ENCODE peak calls at places on chromosomes 12 and 14, in seven cellular contexts. F is Peyer's patch, X is body of pancreas, L is fibroblast of mammary gland, K is suprapubic skin, N is DND-41, V is lower leg skin. R is an unnamed sample.

GRCh38 chr12:118307069-118307954 is 65.4 kb downstream of the TAOK3 start:
- DNase-seq in N (no peak), X (no peak), F (no peak), L (peak), K (no peak), V (no peak), R (no peak)

GRCh38 chr12:1882405-1882804 is 36.0 kb downstream of the CACNA2D4 start:
- DNase-seq in L (no peak), N (no peak), F (no peak), K (no peak), X (no peak), V (no peak), R (no peak)

GRCh38 chr14:96098309-96098998 is 59.3 kb downstream of the C14orf132 start:
- DNase-seq in L (peak), N (no peak), F (no peak), X (peak), V (no peak), K (peak), R (peak)

GRCh38 chr14:30450620-30451019 is 108.3 kb upstream of the G2E3 start:
- DNase-seq in K (no peak), F (no peak), N (no peak), V (no peak), X (no peak), L (no peak), R (no peak)

GRCh38 chr12:120397827-120398563 is 29.0 kb upstream of the MSI1 start:
- DNase-seq in X (peak), K (no peak), F (no peak), V (no peak), N (no peak), L (no peak), R (no peak)

GRCh38 chr14:71448431-71449315 is 483.6 kb upstream of the RGS6 start:
- DNase-seq in V (no peak), K (no peak), L (peak), F (no peak), X (peak), N (no peak), R (no peak)

GRCh38 chr14:64692189-64692588 is 12.0 kb upstream of the PLEKHG3 start:
- DNase-seq in L (no peak), N (no peak), K (peak), X (no peak), F (no peak), V (no peak), R (no peak)

GRCh38 chr12:3256103-3256551 is 178.9 kb downstream of the TSPAN9 start:
- DNase-seq in L (no peak), K (no peak), V (no peak), X (no peak), N (no peak), F (no peak), R (no peak)

DNA sequence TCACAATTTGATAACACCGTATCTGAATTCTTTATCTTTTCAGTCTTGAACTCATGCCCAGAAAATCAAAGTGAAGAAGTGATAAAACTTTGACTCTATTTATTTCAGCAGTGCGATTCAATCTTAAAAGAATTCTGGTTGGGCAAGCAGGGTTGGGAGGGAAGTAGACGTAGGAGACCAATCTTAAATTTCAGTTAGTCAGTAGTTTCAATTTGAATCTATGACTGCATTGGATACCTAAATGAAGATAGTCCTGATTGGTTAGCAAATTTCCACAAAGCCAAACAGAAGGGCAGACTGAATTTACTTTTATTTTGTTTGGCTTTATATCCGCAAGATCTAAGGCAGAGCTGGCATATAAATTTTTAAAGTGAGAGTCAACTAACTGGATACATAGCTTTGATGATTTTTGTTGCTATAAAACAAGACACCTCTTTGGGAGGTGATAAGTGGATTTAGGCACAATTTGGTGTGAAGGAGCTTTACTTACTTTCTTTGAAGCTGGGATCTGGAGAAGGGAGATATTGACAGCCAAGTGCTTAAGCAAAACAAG is 2.6 kb downstream of the ACSS3 start:
- DNase-seq in V (no peak), N (no peak), F (no peak), L (peak), X (no peak), K (no peak), R (no peak)
- H3K4me3 ChIP-seq in V (no peak), N (no peak), F (no peak), L (no peak), X (no peak), K (no peak), R (no peak)

GRCh38 chr12:93634416-93634815 is 42.8 kb upstream of the CRADD start:
- DNase-seq in X (no peak), F (no peak), N (no peak), L (peak), K (no peak), V (no peak), R (no peak)
- H3K4me3 ChIP-seq in X (no peak), F (no peak), N (no peak), L (no peak), K (no peak), V (no peak), R (no peak)

DNA sequence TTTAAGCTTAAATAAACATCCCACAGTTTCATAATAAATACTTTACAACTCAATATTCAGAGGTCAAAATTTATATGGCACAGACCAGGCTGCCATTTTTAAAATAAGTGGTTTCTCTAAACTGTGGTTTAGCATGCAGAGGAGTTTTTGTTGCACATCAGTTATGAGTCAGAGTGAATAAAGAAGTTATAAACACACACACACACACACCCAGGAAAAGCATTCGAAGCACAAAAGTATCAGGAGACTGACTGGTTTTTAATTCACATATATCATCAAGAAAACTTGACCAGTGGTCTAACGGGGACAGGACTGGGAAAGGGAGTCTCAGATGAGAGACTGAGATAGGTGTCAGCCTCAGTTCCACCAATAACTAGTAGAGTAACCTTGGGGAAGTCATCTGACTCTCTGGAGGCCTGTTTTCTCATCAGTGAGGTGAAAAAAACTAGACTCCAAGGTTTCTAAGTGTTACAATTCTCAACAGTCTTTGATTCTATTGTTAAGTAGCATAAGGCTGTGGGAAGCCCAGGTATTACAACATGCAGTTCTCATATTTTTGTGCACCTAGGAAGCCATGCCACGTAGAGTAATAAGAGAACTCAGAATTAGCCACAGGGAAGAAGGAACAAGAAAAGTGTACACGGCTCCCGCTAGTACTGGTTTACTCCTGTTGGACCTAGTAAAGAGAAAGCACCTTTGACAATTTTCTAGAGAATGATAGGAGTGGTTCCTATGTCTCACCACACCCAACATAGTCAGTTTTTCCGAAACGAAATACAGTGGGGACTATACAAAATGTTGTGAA is 5.2 kb downstream of the PPTC7 start:
- DNase-seq in N (no peak), F (no peak), L (peak), X (no peak), K (no peak), V (no peak), R (no peak)
- H3K4me3 ChIP-seq in N (no peak), F (no peak), L (peak), X (no peak), K (peak), V (no peak), R (no peak)

DNA sequence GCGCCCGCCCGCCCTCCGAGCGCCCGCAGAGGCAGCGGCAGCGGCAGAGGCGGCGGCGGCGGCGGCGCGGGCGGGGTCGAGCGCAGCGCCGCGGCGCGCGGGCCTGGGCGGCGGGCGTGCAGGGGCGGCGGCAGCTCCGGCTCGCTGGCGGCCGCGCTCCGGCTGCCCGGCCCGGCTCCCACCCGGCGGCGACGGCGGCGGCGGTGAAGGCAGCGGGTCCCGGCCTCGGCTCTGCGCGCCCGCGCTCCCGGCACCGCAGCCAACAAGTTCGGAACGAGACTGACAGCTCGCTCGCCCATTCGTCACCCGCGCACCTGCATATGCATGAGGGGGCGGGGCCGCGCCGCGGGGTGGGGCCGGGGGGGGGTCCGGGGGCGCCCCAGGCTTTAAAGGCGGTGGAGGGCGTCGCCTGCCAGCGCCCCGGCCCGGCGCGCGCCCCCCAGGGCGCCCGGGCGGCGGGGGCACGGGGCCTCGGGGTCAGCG is at the start of gene JAG2:
- DNase-seq in X (peak), K (no peak), N (no peak), L (no peak), F (peak), V (no peak), R (peak)
- H3K4me3 ChIP-seq in X (no peak), K (peak), N (no peak), L (no peak), F (peak), V (peak), R (peak)

DNA sequence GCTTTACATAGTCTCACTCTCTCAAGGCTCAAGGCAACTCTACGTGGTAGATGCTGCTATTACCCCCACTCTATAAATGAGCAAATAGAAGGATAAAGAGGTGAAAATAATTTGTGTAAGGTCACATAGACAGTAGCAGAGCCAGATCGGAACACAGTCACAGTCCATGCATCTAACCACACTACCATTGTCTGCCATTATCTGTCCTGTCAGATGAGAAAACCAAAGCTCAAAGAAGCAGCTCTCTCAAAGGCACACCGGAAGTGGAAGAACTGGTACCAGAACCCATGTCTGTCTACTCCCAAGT is 134.4 kb upstream of the NUDT4 start:
- DNase-seq in K (no peak), X (no peak), N (no peak), F (no peak), L (no peak), V (no peak), R (peak)
- H3K4me3 ChIP-seq in K (no peak), X (no peak), N (no peak), F (no peak), L (no peak), V (no peak), R (no peak)

DNA sequence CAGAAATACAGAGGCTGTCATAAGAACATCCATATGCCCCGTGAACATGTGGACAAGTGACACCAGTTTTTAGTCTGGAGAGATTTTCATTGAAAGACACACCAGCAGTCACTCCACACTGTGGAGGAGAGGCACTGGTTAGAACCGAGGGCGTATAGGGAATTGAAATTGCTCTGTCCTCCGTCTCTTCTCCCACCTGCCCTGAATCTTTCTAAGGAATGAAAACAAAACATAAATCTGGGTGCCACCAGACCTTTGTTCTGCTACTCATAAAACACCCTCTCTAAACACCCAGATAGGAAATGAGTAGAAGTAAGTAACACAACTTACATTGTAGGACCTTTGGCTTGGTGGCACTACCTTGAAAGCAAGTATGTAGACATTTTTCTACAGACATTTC is 37.1 kb upstream of the STON2 start:
- DNase-seq in F (no peak), V (no peak), X (no peak), N (no peak), K (no peak), L (no peak), R (no peak)
- H3K4me3 ChIP-seq in F (no peak), V (no peak), X (no peak), N (no peak), K (peak), L (no peak), R (no peak)

GRCh38 chr14:50059773-50060629 is 56.4 kb downstream of the VCPKMT start:
- DNase-seq in K (no peak), V (no peak), X (no peak), N (no peak), F (no peak), L (no peak), R (no peak)

GRCh38 chr14:50060871-50061663 is 55.3 kb downstream of the VCPKMT start:
- DNase-seq in K (no peak), V (peak), N (peak), X (peak), F (no peak), L (peak), R (peak)

GRCh38 chr14:50063876-50064420 is 52.4 kb downstream of the VCPKMT start:
- DNase-seq in F (no peak), V (no peak), L (no peak), N (no peak), X (no peak), K (no peak), R (no peak)

GRCh38 chr14:50062438-50063039 is 53.8 kb downstream of the VCPKMT start:
- DNase-seq in V (no peak), K (no peak), L (peak), N (peak), F (no peak), X (peak), R (peak)

DNA sequence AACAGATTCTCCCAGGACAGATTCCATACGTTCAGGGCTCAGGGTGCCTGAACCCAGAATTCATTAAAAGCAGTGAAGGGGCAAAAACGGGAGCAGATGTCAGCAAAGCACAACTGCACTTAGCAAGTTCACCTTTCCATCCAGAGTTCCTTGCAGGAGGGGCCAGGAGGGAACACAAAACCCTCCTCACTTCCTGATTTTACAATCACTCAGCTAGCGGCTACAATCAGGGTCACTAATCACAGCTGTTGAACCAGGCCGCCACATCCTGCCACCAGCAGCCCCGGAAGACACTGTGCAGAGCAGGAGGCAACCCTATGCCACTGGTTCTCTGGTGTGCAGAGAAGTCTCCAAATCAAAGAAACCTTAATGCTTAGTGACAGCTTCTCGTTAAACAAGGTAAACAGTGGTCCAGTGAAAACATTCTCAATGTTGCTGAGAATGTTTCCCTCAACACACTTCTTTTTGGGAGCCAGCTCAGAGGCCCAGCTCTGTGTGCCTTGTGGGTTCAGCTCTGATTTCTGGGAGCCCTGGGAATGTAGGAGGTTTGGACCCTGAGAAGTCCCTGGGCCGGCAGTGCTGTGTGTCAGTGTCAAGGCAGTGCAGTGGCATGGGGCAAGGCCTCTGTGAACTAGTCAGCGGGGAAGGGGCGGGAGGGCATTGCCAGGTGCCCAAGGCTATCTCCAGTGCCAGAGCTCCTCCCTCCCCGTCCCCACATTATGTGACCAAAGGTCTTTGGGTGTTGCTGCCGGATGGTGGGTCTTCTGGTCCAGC is 54.5 kb downstream of the VCPKMT start:
- DNase-seq in L (peak), X (peak), N (peak), K (no peak), V (no peak), F (peak), R (peak)
- H3K4me3 ChIP-seq in L (no peak), X (no peak), N (no peak), K (no peak), V (no peak), F (peak), R (peak)

GRCh38 chr14:105528859-105529505 is 2.6 kb downstream of the TMEM121 start:
- DNase-seq in K (no peak), X (no peak), L (no peak), F (no peak), V (no peak), N (no peak), R (no peak)
- H3K4me3 ChIP-seq in K (peak), X (no peak), L (no peak), F (peak), V (no peak), N (no peak), R (no peak)

R was measured in Jurkat, Clone E6-1.